ENCODE peak calls at places on chromosomes 7 and 10, in four cellular contexts. Z is IMR-90, E is spleen, A is K562. W is an unnamed sample.

GRCh38 chr7:128997161-128997560 is 57.8 kb downstream of the TNPO3 start:
- DNase-seq in A (no peak), Z (no peak), E (no peak), W (no peak)

GRCh38 chr7:1585142-1585981 is 15.5 kb upstream of the PSMG3 start:
- DNase-seq in E (no peak), Z (no peak), A (no peak), W (no peak)

GRCh38 chr7:2509298-2509906 is 10.2 kb upstream of the LFNG start:
- DNase-seq in A (no peak), Z (no peak), E (peak), W (no peak)

GRCh38 chr10:77850620-77851231 is 75.8 kb downstream of the DLG5 start:
- DNase-seq in E (peak), A (no peak), Z (no peak), W (no peak)

GRCh38 chr10:28533571-28534304 is 820 bp downstream of the WAC start:
- DNase-seq in Z (peak), A (peak), E (peak), W (peak)

GRCh38 chr7:113283861-113284260 is 165.5 kb upstream of the SMIM30 start:
- DNase-seq in A (no peak), Z (peak), E (no peak), W (no peak)

GRCh38 chr7:90345548-90346319 is 782 bp upstream of the GTPBP10 start:
- DNase-seq in Z (peak), A (peak), E (no peak), W (peak)

GRCh38 chr10:110355181-110355831 is 50.6 kb upstream of the SMNDC1 start:
- DNase-seq in A (no peak), Z (no peak), E (peak), W (no peak)

GRCh38 chr10:81569488-81569887 is 305.5 kb upstream of the NRG3 start:
- DNase-seq in Z (no peak), E (no peak), A (no peak), W (no peak)

GRCh38 chr7:126079581-126079980 is 1150.0 kb upstream of the POT1 start:
- DNase-seq in Z (no peak), E (no peak), A (no peak), W (no peak)
- TF ChIP-seq POLR2A in Z (no peak), E (no peak), A (no peak), W (no peak)

GRCh38 chr7:130154501-130155317 is 50.5 kb downstream of the TMEM209 start:
- DNase-seq in E (no peak), A (peak), Z (no peak), W (peak)
- TF ChIP-seq POLR2A in E (no peak), A (no peak), Z (no peak), W (no peak)

DNA sequence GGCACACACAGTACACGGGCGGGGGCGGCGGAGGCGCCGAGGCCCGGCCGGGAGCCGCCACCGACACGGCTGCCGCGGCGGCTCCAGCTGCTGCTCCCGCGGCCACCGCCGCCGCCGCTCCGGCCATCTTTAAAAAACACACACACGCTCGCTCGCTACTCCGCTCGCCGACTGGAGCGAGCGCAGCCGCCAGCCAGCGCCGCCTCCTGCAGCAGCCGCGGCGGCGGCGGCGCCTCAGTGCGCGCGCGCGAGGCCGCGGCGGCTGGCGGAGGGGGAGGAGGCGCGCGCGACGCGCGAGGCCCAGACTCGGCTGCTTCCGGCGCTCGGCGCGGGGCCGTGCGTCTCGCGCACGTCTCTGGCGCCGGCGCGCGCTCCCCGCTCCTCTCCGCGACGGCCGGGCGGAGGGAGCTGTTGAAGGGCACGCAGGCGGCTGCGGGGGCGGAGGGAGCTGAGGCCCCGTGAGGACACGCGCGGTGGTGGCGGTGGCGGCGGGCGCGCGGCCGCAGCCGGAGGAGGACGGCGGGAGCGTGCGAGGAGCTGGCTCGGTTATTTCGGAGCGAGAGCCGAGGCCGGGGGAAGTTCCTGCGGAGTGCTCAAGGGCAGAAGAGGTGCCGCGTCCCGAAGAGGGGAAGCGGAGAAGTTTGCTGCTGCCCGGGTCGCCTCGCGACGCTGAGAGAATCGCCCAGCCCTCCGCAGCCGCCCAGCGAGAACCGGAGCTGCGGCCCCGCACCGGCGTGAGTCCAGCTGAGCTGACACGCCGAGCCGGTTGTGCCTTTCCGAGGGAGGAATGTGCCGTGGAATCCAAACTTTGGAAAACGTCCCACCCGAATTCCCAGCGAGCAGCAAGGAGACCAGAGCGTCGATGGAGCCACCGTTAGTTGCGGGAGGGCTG is at the start of gene KDM7A:
- DNase-seq in A (peak), Z (peak), E (peak), W (peak)
- TF ChIP-seq POLR2A in A (peak), Z (peak), E (peak), W (peak)

GRCh38 chr7:55969391-55969790 is 5.0 kb downstream of the NIPSNAP2 start:
- DNase-seq in Z (no peak), E (no peak), A (no peak), W (no peak)
- TF ChIP-seq POLR2A in Z (no peak), E (no peak), A (no peak), W (no peak)

GRCh38 chr7:108002726-108003590 is at the start of gene LAMB1:
- DNase-seq in E (peak), Z (peak), A (peak), W (peak)

GRCh38 chr7:108007280-108007679 is 4.3 kb upstream of the LAMB1 start:
- DNase-seq in E (no peak), Z (no peak), A (no peak), W (no peak)

GRCh38 chr7:108003591-108003935 is 602 bp upstream of the LAMB1 start:
- DNase-seq in Z (no peak), A (no peak), E (no peak), W (no peak)

GRCh38 chr7:108001759-108002725 is 919 bp downstream of the LAMB1 start:
- DNase-seq in E (no peak), A (no peak), Z (peak), W (no peak)

GRCh38 chr7:108004220-108005142 is 1.5 kb upstream of the LAMB1 start:
- DNase-seq in A (no peak), E (no peak), Z (peak), W (no peak)
- TF ChIP-seq POLR2A in A (no peak), E (no peak), Z (no peak), W (no peak)

GRCh38 chr10:6064119-6064518 is 2.0 kb upstream of the IL2RA start:
- DNase-seq in A (no peak), Z (no peak), E (no peak), W (no peak)

GRCh38 chr10:6065406-6065805 is 3.2 kb upstream of the IL2RA start:
- DNase-seq in A (no peak), E (no peak), Z (no peak), W (no peak)

GRCh38 chr10:6061056-6061455 is 1.1 kb downstream of the IL2RA start:
- DNase-seq in A (no peak), E (no peak), Z (no peak), W (no peak)

GRCh38 chr10:6059506-6059905 is 2.7 kb downstream of the IL2RA start:
- DNase-seq in E (no peak), A (no peak), Z (no peak), W (no peak)

DNA sequence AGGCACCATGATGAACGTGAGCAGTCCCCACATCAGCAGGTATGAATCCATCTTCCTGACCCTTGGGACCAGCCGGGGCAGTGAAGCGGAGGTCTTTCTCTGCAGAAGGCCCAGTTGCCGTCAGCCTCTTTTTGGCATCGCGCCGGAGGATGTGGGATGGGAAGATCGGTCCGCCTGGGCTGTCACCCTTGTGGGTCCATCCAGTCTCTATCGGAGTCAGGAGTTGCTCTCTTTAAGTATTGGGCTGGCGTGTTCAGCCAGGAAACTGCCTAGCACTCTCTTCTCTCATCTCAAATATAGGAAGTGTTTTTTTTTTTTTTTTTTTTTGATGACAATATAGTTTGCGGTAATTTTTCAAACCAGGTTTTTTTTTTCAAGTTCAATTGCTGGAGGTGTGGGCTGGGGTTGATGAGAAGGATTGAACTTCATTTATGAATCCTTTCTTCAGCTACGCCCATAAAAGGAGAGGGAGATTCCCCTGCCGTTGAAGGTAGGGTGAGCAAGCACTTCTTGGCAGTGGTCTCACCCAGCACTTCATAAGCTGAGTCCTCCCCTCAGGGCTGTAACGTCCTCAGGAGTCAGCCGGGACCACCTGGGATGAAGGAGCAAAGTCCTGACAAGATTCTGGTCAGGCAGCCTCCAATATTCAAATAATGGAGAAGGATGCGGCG is at the start of gene IL2RA:
- DNase-seq in E (peak), Z (no peak), A (no peak), W (no peak)
- TF ChIP-seq POLR2A in E (no peak), Z (no peak), A (no peak), W (no peak)

GRCh38 chr7:98234429-98235147 is 17.4 kb downstream of the TECPR1 start:
- DNase-seq in Z (peak), A (no peak), E (no peak), W (no peak)

GRCh38 chr7:98233241-98234070 is 18.6 kb downstream of the TECPR1 start:
- DNase-seq in Z (no peak), E (no peak), A (peak), W (no peak)

GRCh38 chr7:98231489-98232275 is 20.4 kb downstream of the TECPR1 start:
- DNase-seq in E (no peak), A (peak), Z (no peak), W (no peak)

GRCh38 chr7:98232276-98232585 is 19.8 kb downstream of the TECPR1 start:
- DNase-seq in A (peak), Z (no peak), E (no peak), W (no peak)

GRCh38 chr7:98232799-98233198 is 19.2 kb downstream of the TECPR1 start:
- DNase-seq in A (no peak), E (no peak), Z (no peak), W (no peak)
- TF ChIP-seq POLR2A in A (no peak), E (no peak), Z (no peak), W (no peak)